ENCODE peak calls at places on chromosomes 16 and 17, in four cellular contexts. G is heart left ventricle, Y is lower leg skin, D is astrocyte of the cerebellum. P is an unnamed sample.

GRCh38 chr16:75116081-75116910 is at the start of gene LDHD:
- DNase-seq in G (peak; percentile 87), Y (peak; percentile 71), D (no peak), P (peak; percentile 68)

GRCh38 chr17:76139801-76140660 is 1.0 kb downstream of the FOXJ1 start:
- DNase-seq in G (no peak), Y (no peak), D (no peak), P (no peak)

GRCh38 chr16:47927330-47927729 is 228.5 kb downstream of the ABCC12 start:
- DNase-seq in G (no peak), Y (no peak), D (no peak), P (peak; percentile 21)

GRCh38 chr16:20830372-20830771 is 24.0 kb downstream of the REXO5 start:
- DNase-seq in G (no peak), Y (no peak), D (no peak), P (no peak)

GRCh38 chr17:62705116-62705515 is 77.6 kb downstream of the MRC2 start:
- DNase-seq in G (no peak), Y (no peak), D (no peak), P (no peak)

GRCh38 chr17:73552300-73553088 is 91.8 kb downstream of the SDK2 start:
- DNase-seq in G (peak; percentile 39), Y (no peak), D (no peak), P (no peak)

GRCh38 chr16:80623376-80623775 is 82.6 kb downstream of the DYNLRB2 start:
- DNase-seq in G (no peak), Y (no peak), D (peak; percentile 4), P (no peak)

GRCh38 chr16:89043636-89044393 is 49.8 kb upstream of the ACSF3 start:
- DNase-seq in G (peak; percentile 26), Y (no peak), D (no peak), P (no peak)

GRCh38 chr16:84661418-84662060 is 13.2 kb downstream of the KLHL36 start:
- DNase-seq in G (no peak), Y (no peak), D (no peak), P (no peak)

GRCh38 chr16:4435668-4436067 is 10.0 kb downstream of the DNAJA3 start:
- DNase-seq in G (no peak), Y (no peak), D (no peak), P (no peak)

GRCh38 chr17:79980246-79981043 is 55.2 kb downstream of the TBC1D16 start:
- DNase-seq in G (no peak), Y (no peak), D (no peak), P (no peak)

GRCh38 chr17:43533699-43534098 is 12.4 kb downstream of the ETV4 start:
- DNase-seq in G (no peak), Y (no peak), D (no peak), P (no peak)
- TF ChIP-seq CTCF in G (no peak), Y (no peak), D (no peak), P (no peak)

GRCh38 chr17:59353106-59353854 is 21.8 kb downstream of the YPEL2 start:
- DNase-seq in G (no peak), Y (no peak), D (no peak), P (no peak)

GRCh38 chr17:59356543-59357218 is 25.2 kb downstream of the YPEL2 start:
- DNase-seq in G (no peak), Y (no peak), D (no peak), P (no peak)

GRCh38 chr17:59355695-59356323 is 24.4 kb downstream of the YPEL2 start:
- DNase-seq in G (no peak), Y (no peak), D (no peak), P (no peak)

GRCh38 chr17:59355030-59355694 is 23.7 kb downstream of the YPEL2 start:
- DNase-seq in G (no peak), Y (no peak), D (no peak), P (no peak)

DNA sequence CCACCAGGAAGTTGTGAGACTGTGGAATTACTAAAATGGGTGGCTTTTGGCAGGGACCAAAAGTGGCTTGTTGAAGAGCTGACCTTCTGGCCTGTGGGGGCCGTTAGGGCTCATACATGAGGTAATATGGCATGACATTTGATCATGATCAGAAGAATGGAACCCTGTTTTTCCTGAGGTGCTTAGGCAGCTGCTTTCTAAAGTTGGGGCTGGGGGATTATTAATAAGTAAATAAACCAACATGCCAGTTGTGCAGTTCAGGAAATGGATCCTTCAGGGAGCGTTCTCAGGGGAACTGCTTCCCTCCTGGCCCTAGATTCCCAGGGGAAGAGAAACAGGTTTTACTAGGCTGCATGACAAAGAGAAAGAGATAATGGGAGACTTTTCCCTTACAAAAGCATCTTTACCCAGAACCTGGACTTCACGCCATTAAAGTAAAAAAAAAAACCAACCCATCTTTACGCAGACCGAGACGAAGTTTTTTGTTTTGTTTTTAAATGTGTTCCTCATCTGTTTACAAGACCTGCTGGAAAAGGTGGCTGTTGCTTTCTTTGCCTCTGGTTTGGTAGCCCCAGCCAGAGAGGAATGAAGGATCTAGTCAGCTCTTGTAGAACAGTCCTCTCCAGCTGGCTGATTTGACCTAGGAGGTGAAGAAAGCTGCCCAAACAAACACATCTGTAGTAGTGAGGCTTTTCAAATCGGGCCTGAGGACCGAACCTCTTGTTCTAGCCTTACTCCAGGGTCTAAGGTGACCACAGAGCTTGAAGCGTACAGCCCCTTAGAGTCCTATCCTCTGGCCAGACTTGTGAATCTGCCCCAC is 22.7 kb downstream of the YPEL2 start:
- DNase-seq in G (no peak), Y (no peak), D (no peak), P (no peak)
- H3K4me3 ChIP-seq in G (no peak overlapping the region), Y (no peak overlapping the region), D (no peak overlapping the region), P (no peak overlapping the region)

DNA sequence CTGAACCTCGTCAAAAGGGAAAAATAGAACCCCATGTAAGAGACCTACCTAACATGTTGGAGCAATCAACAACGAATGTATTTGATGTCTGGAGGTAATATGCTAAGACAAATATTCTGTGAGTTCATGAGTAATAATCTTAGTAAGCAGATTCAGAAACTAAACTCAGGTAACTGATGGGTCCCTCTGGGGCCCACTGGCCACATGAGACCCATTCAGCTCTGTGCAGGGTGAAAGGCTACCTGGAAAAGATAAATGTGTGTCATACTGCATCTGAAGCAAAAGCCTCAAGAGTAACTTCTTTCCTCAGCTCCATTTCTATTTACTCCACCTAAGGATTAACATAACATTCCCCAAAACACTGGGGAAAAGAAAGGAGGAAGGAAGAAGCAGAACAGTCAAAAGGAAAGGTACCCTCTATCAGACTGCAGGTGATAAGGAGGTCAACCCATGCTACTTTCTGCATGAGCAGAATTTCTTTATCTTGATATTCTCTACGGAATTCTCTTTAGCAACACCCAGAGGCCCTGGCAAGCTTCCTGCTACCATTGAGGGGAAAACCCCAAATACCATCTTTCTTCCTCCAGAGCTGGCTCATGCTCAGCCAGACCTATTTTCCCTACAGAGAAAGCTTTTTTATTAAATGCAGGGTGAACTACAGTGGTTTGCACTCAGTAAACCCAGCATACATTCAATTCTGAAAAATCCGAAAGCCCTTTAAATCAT is 37.7 kb upstream of the ABCA6 start:
- DNase-seq in G (no peak), Y (no peak), D (peak; percentile 9), P (peak; percentile 68)
- TF ChIP-seq CTCF in G (no peak), Y (no peak), D (no peak), P (no peak)

GRCh38 chr17:77142689-77143088 is 1.9 kb downstream of the SEC14L1 start:
- DNase-seq in G (no peak), Y (no peak), D (no peak), P (no peak)

GRCh38 chr17:77145635-77146632 is 5.2 kb downstream of the SEC14L1 start:
- DNase-seq in G (peak; percentile 71), Y (peak; percentile 59), D (peak; percentile 74), P (peak; percentile 83)

GRCh38 chr17:77145209-77145608 is 4.4 kb downstream of the SEC14L1 start:
- DNase-seq in G (no peak), Y (no peak), D (no peak), P (no peak)

GRCh38 chr17:77143306-77143705 is 2.5 kb downstream of the SEC14L1 start:
- DNase-seq in G (no peak), Y (no peak), D (no peak), P (no peak)

DNA sequence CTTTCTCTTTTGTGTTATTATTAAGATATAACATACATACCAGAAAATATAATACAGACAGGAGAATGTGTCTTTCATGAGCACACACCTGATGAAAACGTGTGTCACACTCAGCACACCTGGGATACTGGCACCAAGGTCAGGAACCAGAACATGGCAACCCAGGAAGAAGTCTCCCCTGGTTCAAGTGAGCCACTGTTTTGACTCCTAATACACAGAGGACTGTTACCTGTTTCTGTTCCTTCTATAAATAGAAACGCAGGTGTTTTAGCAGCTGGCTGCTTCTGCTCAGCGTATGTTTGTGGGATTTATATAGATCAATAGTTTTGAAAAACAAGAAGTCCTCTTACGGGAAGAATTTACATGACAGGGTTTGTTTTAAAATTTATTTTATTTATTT is 3.5 kb downstream of the SEC14L1 start:
- DNase-seq in G (no peak), Y (no peak), D (no peak), P (no peak)
- H3K4me3 ChIP-seq in G (peak overlapping the region; percentile 74), Y (no peak overlapping the region), D (no peak overlapping the region), P (no peak overlapping the region)

P was measured in foreskin fibroblast.